ENCODE peak calls at places on chromosome 16, in four cellular contexts. U is GDM1, A is nephron progenitor cell, L is posterior vena cava. Q is an unnamed sample.

GRCh38 chr16:12141556-12141955 is 165.0 kb downstream of the SNX29 start:
- DNase-seq in U (no peak), A (no peak), L (peak; percentile 41), Q (no peak)

GRCh38 chr16:89443727-89444084 is 46.7 kb downstream of the ANKRD11 start:
- DNase-seq in U (no peak), A (no peak), L (no peak), Q (no peak)

GRCh38 chr16:23408242-23409201 is 44.5 kb downstream of the COG7 start:
- DNase-seq in U (no peak), A (no peak), L (no peak), Q (no peak)

GRCh38 chr16:72425571-72426341 is 253.8 kb upstream of the PMFBP1 start:
- DNase-seq in U (no peak), A (no peak), L (no peak), Q (no peak)

GRCh38 chr16:47664653-47665325 is 203.7 kb downstream of the PHKB start:
- DNase-seq in U (no peak), A (no peak), L (no peak), Q (no peak)

GRCh38 chr16:6106061-6106460 is 1008.5 kb upstream of the EEF2KMT start:
- DNase-seq in U (no peak), A (no peak), L (no peak), Q (no peak)

GRCh38 chr16:72105978-72106377 is 12.3 kb downstream of the DHX38 start:
- DNase-seq in U (no peak), A (no peak), L (no peak), Q (no peak)

GRCh38 chr16:85673529-85674417 is 15.0 kb downstream of the GINS2 start:
- DNase-seq in U (no peak), A (no peak), L (peak; percentile 85), Q (no peak)

GRCh38 chr16:1533443-1533951 is at the start of gene TMEM204:
- DNase-seq in U (no peak), A (peak; percentile 14), L (peak; percentile 93), Q (no peak)

GRCh38 chr16:57590654-57591085 is 37.8 kb upstream of the ADGRG1 start:
- DNase-seq in U (no peak), A (no peak), L (peak; percentile 69), Q (no peak)

Q was measured in neural crest cell.